ENCODE peak calls at places on chromosome 6, in ten cellular contexts. Y, A, Q, T, W, O, U, S, K and B are unnamed samples.

GRCh38 chr6:110682460-110682853 is 132.8 kb downstream of the CDK19 start:
- DNase-seq in Y (peak; percentile 77), A (peak; percentile 78), Q (no peak), T (peak; percentile 86), W (no peak), O (peak; percentile 55), U (peak; percentile 92), S (peak; percentile 79), K (no peak), B (peak; percentile 91)

GRCh38 chr6:170134077-170135040 is 156.5 kb downstream of the DLL1 start:
- DNase-seq in Y (no peak), A (no peak), Q (no peak), T (no peak), W (no peak), O (no peak), U (no peak), S (no peak), K (no peak), B (no peak)

GRCh38 chr6:5248302-5249098 is 12.2 kb downstream of the LYRM4 start:
- DNase-seq in Y (no peak), A (no peak), Q (no peak), T (no peak), W (no peak), O (no peak), U (no peak), S (peak; percentile 29), K (no peak), B (no peak)

GRCh38 chr6:41659935-41660334 is 21.7 kb downstream of the MDFI start:
- DNase-seq in Y (no peak), A (no peak), Q (no peak), T (no peak), W (no peak), O (no peak), U (no peak), S (no peak), K (no peak), B (no peak)

GRCh38 chr6:164039954-164040375 is 625.4 kb downstream of the QKI start:
- DNase-seq in Y (peak; percentile 78), A (no peak), Q (no peak), T (no peak), W (no peak), O (peak; percentile 50), U (no peak), S (no peak), K (peak; percentile 82), B (no peak)

GRCh38 chr6:52087498-52087999 is at the start of gene PKHD1:
- DNase-seq in Y (peak; percentile 4), A (no peak), Q (no peak), T (peak; percentile 15), W (no peak), O (no peak), U (peak; percentile 24), S (peak; percentile 54), K (no peak), B (peak; percentile 18)

GRCh38 chr6:3259491-3259958 is 778 bp downstream of the PSMG4 start:
- DNase-seq in Y (peak; percentile 36), A (peak; percentile 50), Q (no peak), T (peak; percentile 45), W (no peak), O (no peak), U (peak; percentile 55), S (peak; percentile 25), K (peak; percentile 58), B (peak; percentile 71)

GRCh38 chr6:145026267-145026679 is 709.0 kb downstream of the EPM2A start:
- DNase-seq in Y (no peak), A (no peak), Q (no peak), T (no peak), W (no peak), O (no peak), U (no peak), S (no peak), K (no peak), B (no peak)

GRCh38 chr6:74891358-74891811 is 314.5 kb downstream of the COL12A1 start:
- DNase-seq in Y (no peak), A (no peak), Q (no peak), T (no peak), W (no peak), O (no peak), U (no peak), S (no peak), K (no peak), B (no peak)

GRCh38 chr6:125748534-125749111 is 809 bp upstream of the HEY2 start:
- DNase-seq in Y (no peak), A (no peak), Q (no peak), T (peak; percentile 35), W (no peak), O (no peak), U (no peak), S (peak; percentile 20), K (no peak), B (peak; percentile 47)

GRCh38 chr6:39867592-39867991 is 66.7 kb downstream of the MOCS1 start:
- DNase-seq in Y (no peak), A (no peak), Q (no peak), T (no peak), W (no peak), O (no peak), U (no peak), S (no peak), K (no peak), B (no peak)

GRCh38 chr6:165817148-165817547 is 154.1 kb upstream of the PDE10A start:
- DNase-seq in Y (no peak), A (no peak), Q (no peak), T (no peak), W (no peak), O (no peak), U (no peak), S (no peak), K (no peak), B (no peak)

GRCh38 chr6:170091000-170091638 is 199.8 kb downstream of the DLL1 start:
- DNase-seq in Y (no peak), A (no peak), Q (no peak), T (no peak), W (no peak), O (no peak), U (no peak), S (no peak), K (peak; percentile 44), B (no peak)

GRCh38 chr6:156109713-156110112 is 654.1 kb upstream of the NOX3 start:
- DNase-seq in Y (no peak), A (no peak), Q (no peak), T (no peak), W (no peak), O (no peak), U (peak; percentile 4), S (no peak), K (no peak), B (peak; percentile 9)

GRCh38 chr6:12709116-12709515 is 7.5 kb upstream of the PHACTR1 start:
- DNase-seq in Y (peak; percentile 79), A (no peak), Q (no peak), T (no peak), W (no peak), O (no peak), U (no peak), S (peak; percentile 23), K (no peak), B (peak; percentile 58)

GRCh38 chr6:131730264-131730663 is 19.4 kb upstream of the CTAGE9 start:
- DNase-seq in Y (no peak), A (no peak), Q (no peak), T (no peak), W (no peak), O (no peak), U (no peak), S (no peak), K (no peak), B (no peak)

GRCh38 chr6:804317-804716 is 111.4 kb upstream of the EXOC2 start:
- DNase-seq in Y (no peak), A (no peak), Q (no peak), T (no peak), W (no peak), O (no peak), U (no peak), S (no peak), K (no peak), B (no peak)

GRCh38 chr6:96939019-96939805 is 14.7 kb downstream of the KLHL32 start:
- DNase-seq in Y (peak; percentile 84), A (no peak), Q (no peak), T (no peak), W (no peak), O (no peak), U (no peak), S (peak; percentile 88), K (no peak), B (peak; percentile 85)

GRCh38 chr6:70563540-70563939 is 3.2 kb upstream of the SDHAF4 start:
- DNase-seq in Y (no peak), A (no peak), Q (no peak), T (no peak), W (no peak), O (no peak), U (no peak), S (no peak), K (no peak), B (no peak)

GRCh38 chr6:39347906-39348585 is 25.5 kb upstream of the KCNK16 start:
- DNase-seq in Y (peak; percentile 48), A (peak; percentile 72), Q (peak; percentile 25), T (peak; percentile 84), W (no peak), O (peak; percentile 11), U (peak; percentile 54), S (peak; percentile 42), K (peak; percentile 78), B (peak; percentile 57)

GRCh38 chr6:13163161-13163944 is 165.0 kb downstream of the TBC1D7 start:
- DNase-seq in Y (no peak), A (no peak), Q (no peak), T (no peak), W (no peak), O (no peak), U (no peak), S (no peak), K (no peak), B (no peak)

GRCh38 chr6:128112494-128112893 is 211.6 kb upstream of the THEMIS start:
- DNase-seq in Y (no peak), A (peak; percentile 42), Q (no peak), T (no peak), W (no peak), O (no peak), U (no peak), S (no peak), K (no peak), B (no peak)

GRCh38 chr6:155958550-155958949 is 502.9 kb upstream of the NOX3 start:
- DNase-seq in Y (no peak), A (no peak), Q (no peak), T (no peak), W (no peak), O (no peak), U (no peak), S (no peak), K (no peak), B (no peak)

GRCh38 chr6:56314683-56315523 is 67.5 kb upstream of the COL21A1 start:
- DNase-seq in Y (peak; percentile 62), A (peak; percentile 54), Q (no peak), T (peak; percentile 50), W (no peak), O (no peak), U (peak; percentile 48), S (peak; percentile 50), K (no peak), B (peak; percentile 63)

GRCh38 chr6:29970711-29971110 is 28.4 kb downstream of the HLA-A start:
- DNase-seq in Y (no peak), A (no peak), Q (no peak), T (no peak), W (no peak), O (no peak), U (no peak), S (no peak), K (no peak), B (no peak)

GRCh38 chr6:72140795-72141194 is 254.4 kb downstream of the RIMS1 start:
- DNase-seq in Y (no peak), A (no peak), Q (no peak), T (no peak), W (no peak), O (no peak), U (no peak), S (peak; percentile 30), K (no peak), B (peak; percentile 34)

GRCh38 chr6:106495014-106495413 is 134.3 kb downstream of the RTN4IP1 start:
- DNase-seq in Y (no peak), A (no peak), Q (no peak), T (no peak), W (no peak), O (no peak), U (no peak), S (peak; percentile 57), K (no peak), B (no peak)

GRCh38 chr6:34051339-34051919 is 94.5 kb downstream of the GRM4 start:
- DNase-seq in Y (no peak), A (peak; percentile 7), Q (no peak), T (no peak), W (no peak), O (no peak), U (no peak), S (no peak), K (no peak), B (no peak)